ENCODE peak calls at places on chromosomes 4 and X, in eight cellular contexts. Z, G, R, O, E, F, P and K are unnamed samples.

GRCh38 chr4:166318810-166319525 is 445.9 kb downstream of the TLL1 start:
- DNase-seq in Z (no peak), G (no peak), R (peak), O (no peak), E (no peak), F (no peak), P (no peak), K (no peak)

GRCh38 chrX:115147220-115147619 is 42.0 kb upstream of the RBMXL3 start:
- DNase-seq in Z (no peak), G (no peak), R (peak), O (no peak), E (no peak), F (no peak), P (no peak), K (peak)

GRCh38 chr4:113822555-113823290 is 61.2 kb upstream of the CAMK2D start:
- DNase-seq in Z (no peak), G (no peak), R (no peak), O (no peak), E (no peak), F (no peak), P (no peak), K (no peak)

GRCh38 chr4:78553526-78554060 is 2.0 kb downstream of the ANXA3 start:
- DNase-seq in Z (no peak), G (no peak), R (no peak), O (no peak), E (no peak), F (no peak), P (no peak), K (no peak)

GRCh38 chr4:17941731-17942130 is 79.8 kb downstream of the LCORL start:
- DNase-seq in Z (no peak), G (no peak), R (peak), O (no peak), E (no peak), F (no peak), P (no peak), K (no peak)

GRCh38 chrX:148567779-148568178 is 67.4 kb downstream of the AFF2 start:
- DNase-seq in Z (no peak), G (no peak), R (no peak), O (no peak), E (no peak), F (no peak), P (no peak), K (no peak)

GRCh38 chr4:4267981-4268380 is 20.0 kb upstream of the TMEM128 start:
- DNase-seq in Z (no peak), G (no peak), R (no peak), O (no peak), E (no peak), F (no peak), P (no peak), K (no peak)

GRCh38 chr4:48635980-48636379 is 144.1 kb downstream of the FRYL start:
- DNase-seq in Z (no peak), G (no peak), R (no peak), O (no peak), E (no peak), F (no peak), P (no peak), K (no peak)

GRCh38 chr4:93633721-93634120 is 194.8 kb upstream of the ATOH1 start:
- DNase-seq in Z (no peak), G (no peak), R (no peak), O (no peak), E (no peak), F (no peak), P (no peak), K (no peak)